ENCODE peak calls at places on chromosomes 3 and 15, in six cellular contexts. D is activated CD8-positive, alpha-beta T cell treated with anti-CD3 and anti-CD28 coated beads for 36 hours; R is stomach; Z is left ventricle myocardium inferior; N is cardiac muscle cell; F is body of pancreas. Q is an unnamed sample.

GRCh38 chr3:25537476-25537875 is 109.4 kb downstream of the RARB start:
- DNase-seq in R (no peak), D (no peak), N (no peak), F (no peak), Z (no peak), Q (no peak)

GRCh38 chr3:123082370-123083065 is 15.7 kb downstream of the PDIA5 start:
- DNase-seq in N (no peak), F (no peak), D (no peak), R (no peak), Z (no peak), Q (no peak)

GRCh38 chr3:131553495-131554247 is 50.9 kb upstream of the MRPL3 start:
- DNase-seq in Z (no peak), D (no peak), F (no peak), N (no peak), R (no peak), Q (no peak)

GRCh38 chr3:172694526-172694925 is 16.3 kb downstream of the NCEH1 start:
- DNase-seq in D (no peak), N (no peak), R (no peak), F (no peak), Z (no peak), Q (no peak)

GRCh38 chr3:29515451-29515850 is 234.6 kb downstream of the RBMS3 start:
- DNase-seq in R (no peak), N (no peak), Z (no peak), F (no peak), D (peak; percentile 5), Q (no peak)

GRCh38 chr3:171566803-171567422 is 106.7 kb upstream of the TNIK start:
- DNase-seq in Z (no peak), R (no peak), D (no peak), N (peak; percentile 54), F (no peak), Q (peak; percentile 23)

GRCh38 chr3:194548346-194549321 is 61.8 kb upstream of the ATP13A3 start:
- DNase-seq in N (peak; percentile 6), D (no peak), F (no peak), Z (no peak), R (no peak), Q (no peak)

GRCh38 chr15:34439878-34440277 is 2.3 kb upstream of the GOLGA8A start:
- DNase-seq in R (no peak), Z (no peak), N (no peak), D (no peak), F (no peak), Q (no peak)

GRCh38 chr3:129101370-129102138 is 20.1 kb downstream of the RAB43 start:
- DNase-seq in R (no peak), F (no peak), Z (no peak), D (no peak), N (peak; percentile 27), Q (no peak)

GRCh38 chr15:38671675-38672141 is 107.1 kb upstream of the RASGRP1 start:
- DNase-seq in R (no peak), N (no peak), F (no peak), Z (no peak), D (peak; percentile 72), Q (no peak)

GRCh38 chr3:73228000-73228399 is 166.5 kb downstream of the EBLN2 start:
- DNase-seq in Z (no peak), D (no peak), N (no peak), R (no peak), F (no peak), Q (no peak)

GRCh38 chr3:62119139-62119538 is 254.2 kb downstream of the FEZF2 start:
- DNase-seq in Z (no peak), D (no peak), R (no peak), N (peak; percentile 17), F (no peak), Q (no peak)

GRCh38 chr15:93074596-93074995 is 14.4 kb downstream of the RGMA start:
- DNase-seq in D (no peak), F (no peak), N (no peak), R (no peak), Z (no peak), Q (no peak)

GRCh38 chr3:187889601-187890404 is 144.5 kb upstream of the BCL6 start:
- DNase-seq in N (peak; percentile 53), F (peak; percentile 46), R (no peak), D (no peak), Z (no peak), Q (no peak)
- TF ChIP-seq CTCF in N (no peak), F (no peak), R (no peak), D (no peak), Z (no peak), Q (no peak)

GRCh38 chr3:181457756-181458155 is 254.0 kb upstream of the SOX2 start:
- DNase-seq in D (no peak), R (no peak), N (no peak), Z (no peak), F (no peak), Q (no peak)

GRCh38 chr3:181457190-181457589 is 254.5 kb upstream of the SOX2 start:
- DNase-seq in F (no peak), R (no peak), D (no peak), Z (no peak), N (no peak), Q (no peak)

GRCh38 chr3:181458857-181459256 is 252.9 kb upstream of the SOX2 start:
- DNase-seq in N (no peak), R (no peak), Z (no peak), F (no peak), D (no peak), Q (no peak)

GRCh38 chr3:181455276-181455675 is 256.4 kb upstream of the SOX2 start:
- DNase-seq in D (no peak), R (no peak), N (no peak), Z (no peak), F (no peak), Q (no peak)

DNA sequence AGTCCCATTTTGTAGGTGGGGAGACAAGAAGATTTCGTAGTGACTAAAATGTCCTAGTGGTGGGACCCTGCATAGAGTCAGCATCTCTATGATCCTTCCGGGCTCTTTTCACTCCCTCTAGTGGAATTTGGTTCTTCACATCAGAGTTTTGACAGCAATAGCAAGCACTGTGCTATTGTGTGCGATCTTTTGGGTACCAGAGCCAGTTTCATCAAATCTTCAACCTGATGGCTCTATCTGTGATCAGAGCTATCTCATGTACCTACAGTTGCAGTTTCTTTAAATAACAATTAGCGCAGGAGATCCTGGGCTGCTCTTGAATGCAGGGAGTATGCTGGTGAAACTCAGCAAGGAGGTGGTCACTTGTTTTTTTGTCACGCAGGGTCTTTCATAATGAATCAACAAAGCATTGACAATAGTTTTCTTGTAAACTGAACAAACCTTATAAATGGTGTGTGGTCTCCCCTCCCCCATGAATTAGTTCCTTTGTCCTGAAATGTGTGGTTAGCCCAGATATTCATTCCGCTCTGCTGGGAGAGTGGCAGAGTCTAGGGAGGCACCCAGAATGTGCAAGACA is 257.2 kb upstream of the SOX2 start:
- DNase-seq in N (no peak), F (no peak), Z (no peak), R (no peak), D (no peak), Q (no peak)
- TF ChIP-seq CTCF in N (no peak), F (no peak), Z (no peak), R (no peak), D (no peak), Q (no peak)

DNA sequence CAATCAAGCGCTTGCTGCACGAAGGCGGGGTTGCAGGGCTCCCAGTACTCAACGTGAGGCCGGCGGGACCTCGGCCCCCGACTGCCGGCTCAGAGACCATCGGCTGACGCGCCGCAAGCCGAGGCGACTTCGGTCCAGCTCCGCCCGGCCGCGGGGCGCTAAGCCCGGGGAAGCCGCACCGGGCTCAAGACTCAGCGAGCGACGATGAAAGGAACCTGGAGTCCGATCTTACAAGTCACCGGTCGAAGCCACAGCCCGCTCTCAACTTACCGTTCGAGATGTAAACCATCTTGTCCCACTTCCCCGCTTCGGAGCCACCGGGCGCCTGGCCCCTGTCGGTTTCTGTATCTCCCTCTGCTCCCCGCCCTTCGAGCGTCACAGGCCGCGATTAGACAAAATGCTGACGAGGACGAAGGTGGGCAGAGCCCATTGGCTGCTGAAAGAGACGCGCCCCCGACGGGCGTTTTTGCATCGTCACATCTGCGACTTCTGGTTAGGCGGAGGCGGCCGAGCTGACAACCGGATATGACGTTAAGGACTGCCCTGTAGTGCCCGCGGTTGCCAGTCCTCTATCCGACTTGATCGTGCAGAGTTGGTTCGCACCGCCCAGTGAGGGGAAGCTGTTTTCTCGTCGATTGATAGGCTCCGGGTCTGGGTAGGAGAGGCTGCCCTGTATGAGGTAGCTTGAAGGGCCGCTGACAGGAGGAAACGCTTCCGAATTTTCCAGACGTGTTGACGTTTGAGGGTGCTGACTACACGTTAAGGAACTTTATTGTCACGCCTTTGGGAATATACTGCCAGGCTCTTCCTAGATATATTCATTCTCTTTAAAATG is at the start of gene SELENOK:
- DNase-seq in N (peak; percentile 100), D (peak; percentile 99), F (peak; percentile 100), R (peak; percentile 99), Z (peak; percentile 99), Q (peak; percentile 91)
- TF ChIP-seq CTCF in N (no peak), D (no peak), F (no peak), R (no peak), Z (no peak), Q (no peak)

GRCh38 chr3:46932455-46933225 is 43.9 kb downstream of the CCDC12 start:
- DNase-seq in F (no peak), D (no peak), R (peak; percentile 24), N (no peak), Z (no peak), Q (no peak)
- TF ChIP-seq CTCF in F (no peak), D (no peak), R (no peak), N (no peak), Z (no peak), Q (no peak)

GRCh38 chr3:150235799-150236198 is 172.3 kb upstream of the TSC22D2 start:
- DNase-seq in N (peak; percentile 72), Z (no peak), R (no peak), F (no peak), D (no peak), Q (no peak)

GRCh38 chr3:150236683-150237082 is 171.4 kb upstream of the TSC22D2 start:
- DNase-seq in Z (no peak), N (peak; percentile 55), F (no peak), D (no peak), R (no peak), Q (no peak)

GRCh38 chr3:150238995-150239612 is 169.0 kb upstream of the TSC22D2 start:
- DNase-seq in N (no peak), Z (no peak), D (no peak), R (peak; percentile 36), F (peak; percentile 38), Q (no peak)

GRCh38 chr3:150238043-150238802 is 169.9 kb upstream of the TSC22D2 start:
- DNase-seq in N (peak; percentile 52), F (peak; percentile 26), D (no peak), Z (no peak), R (no peak), Q (no peak)

GRCh38 chr3:150237490-150237889 is 170.6 kb upstream of the TSC22D2 start:
- DNase-seq in F (no peak), D (no peak), Z (no peak), R (no peak), N (peak; percentile 47), Q (no peak)
- TF ChIP-seq CTCF in F (no peak), D (no peak), Z (no peak), R (no peak), N (no peak), Q (no peak)

Q was measured in nephron progenitor cell.